ENCODE peak calls at places on chromosomes 5 and 9, in seven cellular contexts. C is GOT3, W is NCI-H2081, G is EH, E is NCI-H2029, H is Panc1, X is upper lobe of right lung. N is an unnamed sample.

GRCh38 chr9:116855881-116856662 is 169.0 kb downstream of the TRIM32 start:
- DNase-seq in C (no peak), W (no peak), G (no peak), E (no peak), H (no peak), X (no peak), N (no peak)

GRCh38 chr9:69412741-69413150 is 87.7 kb downstream of the ENTREP1 start:
- DNase-seq in C (no peak), W (no peak), G (peak; percentile 72), E (no peak), H (no peak), X (peak; percentile 80), N (peak; percentile 32)

GRCh38 chr9:131707677-131708612 is 31.9 kb downstream of the RAPGEF1 start:
- DNase-seq in C (no peak), W (no peak), G (peak; percentile 80), E (peak; percentile 75), H (no peak), X (peak; percentile 72), N (peak; percentile 6)

GRCh38 chr5:109838157-109838556 is 148.4 kb downstream of the MAN2A1 start:
- DNase-seq in C (no peak), W (no peak), G (no peak), E (no peak), H (no peak), X (no peak), N (no peak)

GRCh38 chr9:32431940-32432555 is 47.6 kb downstream of the ACO1 start:
- DNase-seq in C (no peak), W (peak; percentile 2), G (peak; percentile 67), E (no peak), H (no peak), X (no peak), N (peak; percentile 28)

GRCh38 chr5:20655211-20655610 is 667.2 kb upstream of the CDH18 start:
- DNase-seq in C (no peak), W (no peak), G (no peak), E (no peak), H (no peak), X (no peak), N (no peak)

GRCh38 chr5:1336106-1336561 is 8.8 kb downstream of the CLPTM1L start:
- DNase-seq in C (no peak), W (no peak), G (no peak), E (no peak), H (no peak), X (peak; percentile 64), N (no peak)

GRCh38 chr5:108560581-108560980 is 178.7 kb upstream of the FBXL17 start:
- DNase-seq in C (peak; percentile 37), W (no peak), G (peak; percentile 62), E (no peak), H (no peak), X (no peak), N (no peak)

GRCh38 chr5:80492741-80493140 is 4.8 kb downstream of the FAM151B start:
- DNase-seq in C (no peak), W (no peak), G (no peak), E (no peak), H (no peak), X (no peak), N (no peak)

GRCh38 chr9:86287013-86287412 is 4.7 kb upstream of the ISCA1 start:
- DNase-seq in C (no peak), W (no peak), G (peak; percentile 48), E (no peak), H (no peak), X (no peak), N (no peak)

GRCh38 chr5:132777209-132778069 is at the start of gene SEPTIN8:
- DNase-seq in C (no peak), W (no peak), G (peak; percentile 64), E (peak; percentile 13), H (no peak), X (peak; percentile 78), N (no peak)